ENCODE peak calls at places on chromosomes 11 and 22, in nine cellular contexts. H is thoracic aorta, O is astrocyte of the spinal cord, W is fibroblast of pulmonary artery, Y is heart right ventricle, P is neural crest cell, D is mesothelial cell of epicardium, B is HFF-Myc, F is NB4. U is an unnamed sample.

GRCh38 chr22:21873619-21874018 is 6.2 kb upstream of the MAPK1 start:
- DNase-seq in D (no peak), H (no peak), F (no peak), P (no peak), W (no peak), O (no peak), B (no peak), Y (no peak), U (no peak)

GRCh38 chr22:19958083-19959042 is 16.7 kb upstream of the TXNRD2 start:
- DNase-seq in B (no peak), D (no peak), Y (no peak), F (no peak), O (no peak), P (no peak), H (no peak), W (peak), U (no peak)

GRCh38 chr11:8207080-8208000 is 38.5 kb upstream of the RIC3 start:
- DNase-seq in B (peak), W (peak), D (no peak), O (no peak), F (no peak), P (no peak), H (no peak), Y (no peak), U (no peak)

GRCh38 chr22:23716811-23717801 is 26.3 kb downstream of the RGL4 start:
- DNase-seq in O (peak), H (peak), P (peak), F (peak), W (peak), Y (peak), B (peak), D (peak), U (peak)

GRCh38 chr11:35039076-35039475 is 99.9 kb upstream of the CD44 start:
- DNase-seq in O (no peak), F (no peak), Y (no peak), P (no peak), B (no peak), D (no peak), W (no peak), H (no peak), U (no peak)

GRCh38 chr11:94519478-94520084 is 7.3 kb downstream of the C11orf97 start:
- DNase-seq in W (peak), D (no peak), B (no peak), Y (no peak), H (no peak), P (no peak), O (peak), F (peak), U (no peak)

GRCh38 chr11:104967493-104968364 is 645 bp downstream of the CASP4 start:
- DNase-seq in D (no peak), O (peak), B (no peak), Y (no peak), H (no peak), F (peak), W (peak), P (no peak), U (no peak)

GRCh38 chr22:43385770-43386641 is 25.8 kb upstream of the MPPED1 start:
- DNase-seq in D (peak), H (peak), W (peak), O (peak), B (peak), Y (peak), P (peak), F (peak), U (peak)

GRCh38 chr11:102357116-102357515 is 10.1 kb downstream of the BIRC2 start:
- DNase-seq in Y (no peak), B (no peak), H (no peak), F (no peak), O (no peak), W (no peak), D (no peak), P (no peak), U (no peak)

GRCh38 chr11:132318421-132319157 is 948.2 kb downstream of the NTM start:
- DNase-seq in D (no peak), B (no peak), H (no peak), Y (no peak), P (no peak), O (peak), F (no peak), W (peak), U (no peak)

GRCh38 chr11:67504023-67504949 is 877 bp downstream of the PITPNM1 start:
- DNase-seq in Y (peak), B (no peak), P (peak), W (peak), D (no peak), F (peak), H (no peak), O (peak), U (peak)

GRCh38 chr22:38305481-38306448 is 11.5 kb downstream of the CSNK1E start:
- DNase-seq in P (no peak), Y (no peak), O (peak), D (no peak), F (peak), W (peak), B (no peak), H (no peak), U (no peak)
- TF ChIP-seq CTCF in P (no peak), Y (no peak), O (no peak), D (no peak), F (no peak), W (no peak), B (no peak), H (no peak), U (no peak)

DNA sequence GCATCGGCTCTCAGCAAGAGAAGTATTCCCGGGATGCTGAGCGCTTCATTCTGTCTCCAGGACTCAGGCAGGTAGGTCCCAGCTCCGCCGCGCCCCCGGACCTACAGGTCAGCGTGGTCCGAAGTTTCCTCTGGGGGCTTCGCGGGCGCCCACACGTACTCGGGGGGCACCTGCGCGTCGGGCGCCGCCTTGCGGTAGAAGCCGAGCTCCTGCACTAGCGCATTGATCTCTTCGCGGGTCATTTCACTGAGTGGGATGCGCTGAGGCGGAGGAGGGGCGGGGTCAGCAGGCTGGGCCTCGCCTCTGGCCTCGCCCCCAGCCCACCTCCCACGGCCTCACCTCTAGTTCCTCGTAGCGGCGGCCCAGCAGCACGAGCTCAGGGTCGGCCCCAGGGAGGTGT is 2.5 kb downstream of the SELENOM start:
- DNase-seq in O (no peak), P (peak), F (no peak), B (no peak), D (no peak), H (no peak), Y (peak), W (no peak), U (peak)
- TF ChIP-seq CTCF in O (peak), P (peak), F (no peak), B (peak), D (peak), H (peak), Y (peak), W (peak), U (peak)

GRCh38 chr11:107969219-107969618 is 39.5 kb upstream of the CUL5 start:
- DNase-seq in D (no peak), P (no peak), Y (no peak), B (no peak), O (no peak), F (no peak), W (no peak), H (no peak), U (no peak)
- TF ChIP-seq CTCF in D (no peak), P (no peak), Y (no peak), B (no peak), O (no peak), F (no peak), W (no peak), H (no peak), U (peak)

DNA sequence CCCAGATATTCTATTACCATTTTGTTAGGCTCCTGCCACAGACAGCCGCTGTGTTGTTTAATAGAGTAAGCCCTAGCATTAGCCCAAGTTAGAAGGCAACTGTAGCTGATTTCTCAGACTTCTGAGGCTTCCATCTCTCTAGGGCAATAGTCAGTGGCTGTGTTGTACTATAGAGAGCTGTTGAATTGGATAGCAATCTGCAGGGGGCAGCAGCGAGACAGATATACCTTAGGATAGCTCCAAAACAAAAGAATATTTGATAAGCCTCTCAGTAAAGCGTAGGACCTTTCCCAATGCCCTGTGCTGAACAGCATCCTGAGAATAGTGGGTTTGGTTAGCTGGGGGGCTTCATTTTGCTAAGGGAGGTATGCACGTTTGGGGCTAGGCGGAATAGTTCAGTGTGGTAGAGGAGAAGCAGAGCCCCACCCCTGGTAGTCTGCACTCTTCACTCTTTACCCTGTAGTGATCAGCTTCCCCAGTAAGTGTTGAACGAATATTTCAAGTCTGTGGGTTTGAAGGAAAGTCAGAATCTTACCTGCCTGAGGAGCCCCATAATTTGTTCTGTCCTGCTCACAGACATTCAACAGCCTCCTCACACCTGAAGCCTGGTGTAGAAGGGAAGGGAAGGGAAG is 515.1 kb downstream of the INSC start:
- DNase-seq in F (peak), B (no peak), P (peak), H (no peak), O (no peak), W (peak), D (no peak), Y (no peak), U (no peak)
- TF ChIP-seq CTCF in F (peak), B (peak), P (peak), H (no peak), O (peak), W (peak), D (peak), Y (no peak), U (peak)

DNA sequence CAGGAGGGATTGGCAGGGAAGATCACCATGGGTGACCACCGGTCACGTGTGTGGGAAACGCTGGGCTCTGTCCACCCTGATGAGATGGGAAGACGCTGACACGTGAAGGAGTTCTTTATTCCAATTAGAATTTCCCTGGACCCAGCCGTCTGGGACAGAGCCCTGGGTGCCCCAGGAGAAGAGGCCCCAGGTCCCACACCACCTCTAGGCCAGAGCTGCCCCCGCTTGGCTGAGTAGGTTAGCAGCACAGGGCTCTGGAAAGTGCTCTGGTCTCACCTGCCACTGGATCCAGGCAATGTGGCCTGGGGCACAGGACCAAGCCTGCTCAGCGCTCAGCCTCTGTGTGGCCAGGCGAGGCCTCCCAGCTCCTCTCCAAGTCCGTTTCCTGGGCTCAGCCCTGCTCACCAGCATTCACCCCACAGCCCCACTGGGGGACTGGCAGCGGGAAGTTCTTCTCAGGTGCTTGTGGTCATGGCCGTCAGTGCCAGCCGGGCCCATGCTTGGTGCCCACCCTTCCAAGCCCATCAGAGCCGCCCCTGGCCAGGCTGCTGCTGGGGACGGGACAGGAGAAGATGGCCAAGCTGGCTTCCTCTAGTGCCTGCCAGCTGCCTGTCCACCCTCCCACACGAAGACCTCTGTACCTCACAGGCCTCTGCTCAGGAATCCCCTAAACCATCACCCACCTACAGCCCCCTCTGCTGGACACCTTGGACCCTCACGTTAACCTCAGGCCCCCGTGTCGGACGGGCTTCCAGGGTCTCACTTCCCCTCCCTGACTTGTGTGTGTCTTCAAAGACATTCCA is 62.5 kb upstream of the FGF3 start:
- DNase-seq in H (no peak), F (peak), O (no peak), B (no peak), P (peak), W (no peak), Y (no peak), D (peak), U (no peak)
- TF ChIP-seq CTCF in H (no peak), F (peak), O (no peak), B (peak), P (peak), W (peak), Y (no peak), D (peak), U (peak)

DNA sequence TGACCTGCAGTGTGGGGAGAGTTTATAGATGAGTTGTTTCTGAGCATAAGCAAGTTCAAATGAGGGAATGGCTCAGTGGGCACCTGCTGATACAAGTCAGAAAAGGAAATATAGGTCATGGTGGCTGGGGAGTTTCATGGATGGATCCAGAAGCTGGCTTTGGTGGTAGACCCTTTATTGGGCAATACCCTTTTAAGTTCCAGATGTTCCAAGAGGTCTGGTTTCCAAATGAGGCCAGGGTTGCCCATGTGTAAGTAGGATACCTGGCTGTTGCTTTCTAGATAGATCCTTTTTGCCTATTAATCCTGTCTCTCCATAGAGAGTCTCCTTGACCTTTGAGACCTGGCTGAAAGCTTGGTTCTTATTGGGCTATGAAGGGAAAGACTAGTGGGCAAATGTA is 2.2 kb downstream of the STIM1 start:
- DNase-seq in F (peak), Y (no peak), O (no peak), B (no peak), P (no peak), D (no peak), H (no peak), W (no peak), U (no peak)
- TF ChIP-seq CTCF in F (no peak), Y (no peak), O (no peak), B (no peak), P (no peak), D (no peak), H (no peak), W (no peak), U (no peak)

GRCh38 chr11:455566-456147 is 5.6 kb downstream of the PTDSS2 start:
- DNase-seq in B (no peak), Y (no peak), D (no peak), W (no peak), P (no peak), O (no peak), F (no peak), H (no peak), U (no peak)

GRCh38 chr11:456533-456932 is 6.5 kb downstream of the PTDSS2 start:
- DNase-seq in P (no peak), W (no peak), F (no peak), B (no peak), D (no peak), H (no peak), Y (no peak), O (no peak), U (no peak)

GRCh38 chr11:454801-455565 is 4.9 kb downstream of the PTDSS2 start:
- DNase-seq in D (no peak), O (no peak), Y (no peak), P (no peak), W (no peak), F (no peak), H (no peak), B (no peak), U (no peak)

GRCh38 chr11:459511-460220 is 9.6 kb downstream of the PTDSS2 start:
- DNase-seq in W (no peak), F (no peak), H (no peak), D (no peak), O (no peak), Y (no peak), B (no peak), P (no peak), U (no peak)

GRCh38 chr11:457071-457760 is 7.1 kb downstream of the PTDSS2 start:
- DNase-seq in B (no peak), H (no peak), Y (no peak), F (no peak), W (no peak), D (no peak), O (no peak), P (no peak), U (no peak)
- TF ChIP-seq CTCF in B (no peak), H (no peak), Y (no peak), F (no peak), W (no peak), D (no peak), O (no peak), P (no peak), U (no peak)

GRCh38 chr11:126357055-126357962 is 1.8 kb downstream of the ST3GAL4 start:
- DNase-seq in D (no peak), H (no peak), W (no peak), B (no peak), P (no peak), O (no peak), F (no peak), Y (no peak), U (no peak)

GRCh38 chr11:126354631-126355323 is 709 bp upstream of the ST3GAL4 start:
- DNase-seq in P (no peak), B (no peak), F (peak), H (no peak), D (no peak), W (no peak), Y (no peak), O (no peak), U (no peak)

GRCh38 chr11:126355324-126355925 is at the start of gene ST3GAL4:
- DNase-seq in W (peak), P (peak), O (peak), B (no peak), H (no peak), Y (peak), F (peak), D (peak), U (peak)

GRCh38 chr11:126357969-126358762 is 2.7 kb downstream of the ST3GAL4 start:
- DNase-seq in H (no peak), P (no peak), W (no peak), B (no peak), O (no peak), F (no peak), Y (no peak), D (no peak), U (no peak)

DNA sequence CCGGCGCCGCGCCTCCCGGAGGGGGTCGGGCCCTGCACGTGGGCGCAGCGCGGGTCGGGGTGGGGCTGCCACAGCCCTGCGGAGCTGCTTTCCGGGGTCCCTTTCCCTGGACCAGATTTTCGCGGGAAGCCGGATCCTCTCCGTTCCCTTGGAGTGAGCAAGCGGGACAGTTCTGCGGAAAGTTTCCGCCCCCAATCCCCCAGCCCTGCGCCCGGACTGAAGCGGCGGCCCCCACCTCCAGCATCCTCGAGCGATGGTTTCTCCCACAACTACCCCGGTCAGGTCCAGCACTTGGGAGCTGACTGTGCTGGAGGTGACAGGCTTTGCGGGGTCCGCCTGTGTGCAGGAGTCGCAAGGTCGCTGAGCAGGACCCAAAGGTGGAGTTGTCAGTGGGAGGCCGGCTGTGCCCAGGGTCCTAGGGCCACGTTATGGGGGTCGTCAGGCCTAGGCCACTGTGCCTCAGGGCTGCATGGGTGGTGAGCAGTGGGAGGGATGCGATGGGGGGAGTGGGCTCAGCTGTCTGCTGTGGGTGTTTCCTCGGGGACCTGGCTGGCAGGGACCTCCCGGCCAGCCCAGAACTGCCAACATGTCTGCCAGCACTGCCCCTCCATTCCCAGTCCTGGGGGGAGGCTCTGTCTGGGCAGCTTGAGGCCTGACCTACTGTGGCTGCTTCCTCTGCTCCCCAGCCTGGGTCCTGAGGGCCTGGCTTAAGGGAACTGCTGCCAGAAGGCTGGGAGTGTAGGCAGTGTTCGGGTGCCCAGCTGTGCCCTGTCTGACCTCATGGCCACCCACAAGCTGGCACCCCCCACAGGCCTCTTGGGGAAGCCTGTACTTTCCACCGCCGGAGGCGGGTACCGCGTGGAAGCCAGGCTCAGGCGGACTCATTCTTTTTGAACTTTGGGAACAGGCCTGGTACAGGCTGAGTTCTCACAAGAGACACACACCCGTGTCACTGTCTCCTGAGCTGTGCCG is 726 bp downstream of the ST3GAL4 start:
- DNase-seq in P (no peak), H (no peak), B (no peak), Y (peak), W (no peak), F (peak), O (no peak), D (no peak), U (peak)
- TF ChIP-seq CTCF in P (no peak), H (no peak), B (no peak), Y (no peak), W (no peak), F (no peak), O (no peak), D (no peak), U (no peak)

GRCh38 chr22:44802071-44802700 is 49.8 kb downstream of the ARHGAP8 start:
- DNase-seq in D (no peak), F (peak), W (no peak), O (no peak), B (no peak), P (no peak), H (no peak), Y (no peak), U (no peak)

GRCh38 chr22:44805663-44806062 is 53.3 kb downstream of the ARHGAP8 start:
- DNase-seq in H (no peak), B (no peak), Y (no peak), D (no peak), F (no peak), W (no peak), P (no peak), O (no peak), U (no peak)

GRCh38 chr22:44802956-44803355 is 50.6 kb downstream of the ARHGAP8 start:
- DNase-seq in B (no peak), F (no peak), D (no peak), P (no peak), O (no peak), H (no peak), Y (no peak), W (no peak), U (no peak)

GRCh38 chr22:44801476-44801875 is 49.1 kb downstream of the ARHGAP8 start:
- DNase-seq in H (no peak), W (no peak), B (no peak), D (no peak), P (no peak), Y (no peak), O (no peak), F (no peak), U (no peak)

GRCh38 chr22:44804327-44804726 is 52.0 kb downstream of the ARHGAP8 start:
- DNase-seq in D (no peak), H (no peak), Y (no peak), B (no peak), W (no peak), F (no peak), O (no peak), P (no peak), U (no peak)
- TF ChIP-seq CTCF in D (no peak), H (no peak), Y (no peak), B (no peak), W (no peak), F (no peak), O (no peak), P (no peak), U (no peak)

U was measured in progenitor cell of endocrine pancreas.